ENCODE peak calls at places on chromosomes 1 and 21, in six cellular contexts. H is SK-N-SH, S is HepG2, Y is GM12878, G is K562, F is H1. O is an unnamed sample.

GRCh38 chr1:196309386-196309785 is 298.9 kb downstream of the KCNT2 start:
- DNase-seq in H (no peak), S (peak), Y (no peak), G (no peak), F (no peak), O (no peak)

GRCh38 chr1:93746423-93746822 is 64.8 kb upstream of the BCAR3 start:
- DNase-seq in H (no peak), S (no peak), Y (no peak), G (no peak), F (no peak), O (no peak)

GRCh38 chr1:33004628-33005027 is 32.1 kb downstream of the AK2 start:
- DNase-seq in H (no peak), S (no peak), Y (no peak), G (no peak), F (no peak), O (no peak)

GRCh38 chr1:205528887-205529825 is 24.7 kb downstream of the CDK18 start:
- DNase-seq in H (peak), S (no peak), Y (no peak), G (peak), F (peak), O (peak)

GRCh38 chr1:15418811-15419515 is 9.3 kb downstream of the EFHD2 start:
- DNase-seq in H (no peak), S (no peak), Y (no peak), G (no peak), F (no peak), O (no peak)

GRCh38 chr21:15222711-15223110 is 157.9 kb upstream of the NRIP1 start:
- DNase-seq in H (no peak), S (no peak), Y (no peak), G (no peak), F (no peak), O (no peak)

GRCh38 chr1:8941906-8942305 is 3.8 kb upstream of the CA6 start:
- DNase-seq in H (no peak), S (peak), Y (no peak), G (no peak), F (no peak), O (no peak)

GRCh38 chr21:43910460-43910859 is 45.4 kb downstream of the AGPAT3 start:
- DNase-seq in H (no peak), S (no peak), Y (no peak), G (no peak), F (no peak), O (no peak)

GRCh38 chr1:244460195-244460594 is 878 bp upstream of the CATSPERE start:
- DNase-seq in H (no peak), S (no peak), Y (no peak), G (no peak), F (no peak), O (peak)

GRCh38 chr1:207565546-207566468 is 69.8 kb downstream of the CR1 start:
- DNase-seq in H (no peak), S (no peak), Y (no peak), G (no peak), F (no peak), O (peak)

GRCh38 chr1:198959032-198959431 is 320.2 kb downstream of the PTPRC start:
- DNase-seq in H (no peak), S (no peak), Y (no peak), G (no peak), F (no peak), O (no peak)

GRCh38 chr1:41021526-41022308 is at the start of gene SLFNL1:
- DNase-seq in H (peak), S (no peak), Y (no peak), G (peak), F (no peak), O (no peak)

GRCh38 chr21:40002978-40003377 is 135.7 kb downstream of the PCP4 start:
- DNase-seq in H (no peak), S (no peak), Y (no peak), G (no peak), F (no peak), O (no peak)

GRCh38 chr1:31955917-31956736 is 18.0 kb upstream of the PTP4A2 start:
- DNase-seq in H (no peak), S (peak), Y (peak), G (peak), F (no peak), O (peak)

DNA sequence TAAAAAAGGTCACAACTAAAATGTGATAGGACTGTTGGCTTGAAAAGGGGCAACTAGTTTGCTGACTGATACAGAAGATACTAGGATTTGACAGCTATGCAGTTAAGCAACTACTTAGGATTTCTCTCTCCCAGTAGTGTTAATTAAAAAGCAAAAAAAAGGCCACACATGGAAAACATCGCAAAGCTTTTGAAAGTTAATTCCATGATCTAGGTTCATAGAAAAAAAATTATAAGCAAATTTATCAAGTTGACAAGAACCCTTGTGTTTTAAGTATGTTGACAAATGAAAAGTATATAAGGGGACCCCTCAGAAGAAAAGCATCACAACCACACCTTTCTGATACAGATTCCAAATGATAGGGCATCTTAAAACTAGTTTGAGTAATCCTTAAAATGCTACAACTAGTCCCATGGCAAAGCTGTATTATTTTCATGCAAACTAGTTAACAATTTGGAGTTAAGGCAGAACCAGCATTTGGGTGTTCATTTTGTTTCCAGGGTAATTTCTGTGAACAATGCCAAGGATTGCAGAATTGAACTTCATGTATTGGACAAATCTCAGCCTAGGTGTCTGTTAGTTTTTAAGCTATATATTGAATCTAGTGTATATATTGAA is 4.1 kb downstream of the PNRC2 start:
- DNase-seq in H (no peak), S (no peak), Y (no peak), G (no peak), F (no peak), O (no peak)
- H3K27ac ChIP-seq in H (peak), S (no peak), Y (peak), G (peak), F (no peak), O (no peak)

GRCh38 chr1:60813051-60813450 is 269.3 kb upstream of the NFIA start:
- DNase-seq in H (no peak), S (no peak), Y (no peak), G (no peak), F (no peak), O (no peak)
- TF ChIP-seq GABPA in H (no peak), S (no peak), Y (no peak), G (no peak), F (no peak), O (no peak)

GRCh38 chr1:1540015-1540816 is at the start of gene TMEM240:
- DNase-seq in H (peak), S (no peak), Y (no peak), G (no peak), F (peak), O (no peak)

GRCh38 chr1:1538334-1538733 is 2.1 kb downstream of the TMEM240 start:
- DNase-seq in H (no peak), S (no peak), Y (no peak), G (no peak), F (no peak), O (no peak)

GRCh38 chr1:1539310-1540014 is 962 bp downstream of the TMEM240 start:
- DNase-seq in H (peak), S (no peak), Y (no peak), G (no peak), F (no peak), O (no peak)

GRCh38 chr1:1537626-1538250 is 2.7 kb downstream of the TMEM240 start:
- DNase-seq in H (no peak), S (no peak), Y (no peak), G (no peak), F (no peak), O (no peak)

DNA sequence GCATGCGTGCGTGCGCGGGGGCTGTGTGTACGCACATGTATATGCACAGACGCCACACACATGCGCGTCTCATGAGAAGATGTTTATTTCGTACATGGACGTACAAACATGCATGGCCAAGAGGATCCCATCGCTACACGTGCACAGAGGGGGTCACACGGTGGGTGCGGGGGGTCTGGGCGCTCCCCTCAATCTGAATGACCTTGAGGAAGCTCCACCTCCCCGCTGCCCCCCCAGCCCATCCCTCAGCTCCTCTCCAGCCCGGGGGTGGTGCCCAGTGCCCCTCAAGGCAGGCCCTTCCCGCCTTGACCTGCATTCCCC is 1.5 kb downstream of the TMEM240 start:
- DNase-seq in H (no peak), S (no peak), Y (no peak), G (no peak), F (no peak), O (no peak)
- H3K4me3 ChIP-seq in H (no peak), S (no peak), Y (no peak), G (no peak), F (peak), O (no peak)

GRCh38 chr1:64110924-64111777 is 92.3 kb upstream of the UBE2U start:
- DNase-seq in H (peak), S (no peak), Y (no peak), G (no peak), F (no peak), O (no peak)

GRCh38 chr1:64111787-64112186 is 91.6 kb upstream of the UBE2U start:
- DNase-seq in H (no peak), S (no peak), Y (no peak), G (no peak), F (no peak), O (no peak)

GRCh38 chr1:64117492-64117891 is 85.9 kb upstream of the UBE2U start:
- DNase-seq in H (no peak), S (no peak), Y (no peak), G (no peak), F (no peak), O (no peak)

GRCh38 chr1:64112281-64112680 is 91.1 kb upstream of the UBE2U start:
- DNase-seq in H (no peak), S (no peak), Y (no peak), G (no peak), F (no peak), O (no peak)

DNA sequence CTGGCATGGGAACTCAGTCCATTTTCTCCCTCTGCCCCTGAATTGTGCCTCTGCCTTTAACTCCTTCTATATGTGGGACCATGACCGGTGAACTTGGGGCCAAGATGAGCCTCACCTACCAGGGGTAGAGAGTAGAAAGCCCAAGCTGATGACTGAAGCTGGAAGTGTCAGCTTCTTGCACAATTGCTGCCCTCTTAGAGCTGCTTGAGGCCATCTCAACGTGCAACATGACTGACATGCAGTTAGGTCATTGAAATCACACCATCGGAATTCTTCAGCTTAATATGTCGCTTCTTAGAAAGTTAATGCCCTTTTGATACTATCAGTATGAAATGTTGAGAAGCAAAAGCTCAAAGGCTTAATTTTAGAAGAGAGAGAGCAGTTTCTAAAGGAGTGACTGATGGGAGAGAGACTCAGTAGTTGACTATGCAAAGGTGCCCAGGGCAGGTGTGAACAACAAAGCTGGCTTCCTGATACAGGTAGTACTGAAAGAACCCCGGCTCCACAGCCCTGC is 89.4 kb upstream of the UBE2U start:
- DNase-seq in H (no peak), S (no peak), Y (no peak), G (no peak), F (no peak), O (no peak)
- H3K27ac ChIP-seq in H (no peak), S (no peak), Y (no peak), G (no peak), F (no peak), O (no peak)

GRCh38 chr1:87439821-87440220 is 111.1 kb downstream of the LMO4 start:
- DNase-seq in H (no peak), S (no peak), Y (no peak), G (no peak), F (no peak), O (no peak)
- TF ChIP-seq GABPA in H (no peak), S (no peak), Y (no peak), G (no peak), F (no peak), O (no peak)